ENCODE peak calls at places on chromosomes 13 and 19, in seven cellular contexts. One of them, this sample, is unnamed.

GRCh38 chr19:881385-882071 is 11.5 kb downstream of the MED16 start:
- DNase-seq in kidney epithelial cell: no peak
- DNase-seq in activated CD4-positive, alpha-beta T cell treated with anti-CD3 and anti-CD28 coated beads, Interleukin-2, amount 10 ng/mL, durations not matched to agents 7 days and 5 days: no peak
- DNase-seq in Caco-2: no peak
- DNase-seq in NCI-H774: no peak
- DNase-seq in ascending aorta: no peak
- DNase-seq in effector memory CD8-positive, alpha-beta T cell: no peak
- DNase-seq in this sample: no peak

GRCh38 chr19:43450545-43450997 is 14.8 kb downstream of the LYPD3 start:
- DNase-seq in kidney epithelial cell: no peak
- DNase-seq in activated CD4-positive, alpha-beta T cell treated with anti-CD3 and anti-CD28 coated beads, Interleukin-2, amount 10 ng/mL, durations not matched to agents 7 days and 5 days: no peak
- DNase-seq in Caco-2: no peak
- DNase-seq in NCI-H774: no peak
- DNase-seq in ascending aorta: no peak
- DNase-seq in effector memory CD8-positive, alpha-beta T cell: no peak
- DNase-seq in this sample: no peak

GRCh38 chr19:33396701-33397535 is 23.4 kb downstream of the CEBPG start:
- DNase-seq in kidney epithelial cell: no peak
- DNase-seq in activated CD4-positive, alpha-beta T cell treated with anti-CD3 and anti-CD28 coated beads, Interleukin-2, amount 10 ng/mL, durations not matched to agents 7 days and 5 days: no peak
- DNase-seq in Caco-2: no peak
- DNase-seq in NCI-H774: no peak
- DNase-seq in ascending aorta: no peak
- DNase-seq in effector memory CD8-positive, alpha-beta T cell: no peak
- DNase-seq in this sample: no peak

GRCh38 chr19:39563408-39563807 is 23.4 kb upstream of the EID2 start:
- DNase-seq in kidney epithelial cell: peak
- DNase-seq in activated CD4-positive, alpha-beta T cell treated with anti-CD3 and anti-CD28 coated beads, Interleukin-2, amount 10 ng/mL, durations not matched to agents 7 days and 5 days: no peak
- DNase-seq in Caco-2: no peak
- DNase-seq in NCI-H774: no peak
- DNase-seq in ascending aorta: no peak
- DNase-seq in effector memory CD8-positive, alpha-beta T cell: no peak
- DNase-seq in this sample: no peak

GRCh38 chr19:49301165-49301865 is 23.7 kb downstream of the SLC6A16 start:
- DNase-seq in kidney epithelial cell: peak
- DNase-seq in activated CD4-positive, alpha-beta T cell treated with anti-CD3 and anti-CD28 coated beads, Interleukin-2, amount 10 ng/mL, durations not matched to agents 7 days and 5 days: peak
- DNase-seq in Caco-2: peak
- DNase-seq in NCI-H774: peak
- DNase-seq in ascending aorta: no peak
- DNase-seq in effector memory CD8-positive, alpha-beta T cell: peak
- DNase-seq in this sample: no peak

GRCh38 chr19:495440-496332 is 600 bp upstream of the MADCAM1 start:
- DNase-seq in kidney epithelial cell: no peak
- DNase-seq in activated CD4-positive, alpha-beta T cell treated with anti-CD3 and anti-CD28 coated beads, Interleukin-2, amount 10 ng/mL, durations not matched to agents 7 days and 5 days: peak
- DNase-seq in Caco-2: peak
- DNase-seq in NCI-H774: no peak
- DNase-seq in ascending aorta: no peak
- DNase-seq in effector memory CD8-positive, alpha-beta T cell: peak
- DNase-seq in this sample: no peak

GRCh38 chr19:325937-326565 is 18.5 kb downstream of the MIER2 start:
- DNase-seq in kidney epithelial cell: no peak
- DNase-seq in activated CD4-positive, alpha-beta T cell treated with anti-CD3 and anti-CD28 coated beads, Interleukin-2, amount 10 ng/mL, durations not matched to agents 7 days and 5 days: no peak
- DNase-seq in Caco-2: no peak
- DNase-seq in NCI-H774: no peak
- DNase-seq in ascending aorta: no peak
- DNase-seq in effector memory CD8-positive, alpha-beta T cell: no peak
- DNase-seq in this sample: no peak

GRCh38 chr13:26695891-26696311 is 64.7 kb downstream of the GPR12 start:
- DNase-seq in kidney epithelial cell: no peak
- DNase-seq in activated CD4-positive, alpha-beta T cell treated with anti-CD3 and anti-CD28 coated beads, Interleukin-2, amount 10 ng/mL, durations not matched to agents 7 days and 5 days: no peak
- DNase-seq in Caco-2: no peak
- DNase-seq in NCI-H774: no peak
- DNase-seq in ascending aorta: no peak
- DNase-seq in effector memory CD8-positive, alpha-beta T cell: no peak
- DNase-seq in this sample: no peak

GRCh38 chr19:16588089-16588823 is 16.0 kb upstream of the SLC35E1 start:
- DNase-seq in kidney epithelial cell: no peak
- DNase-seq in activated CD4-positive, alpha-beta T cell treated with anti-CD3 and anti-CD28 coated beads, Interleukin-2, amount 10 ng/mL, durations not matched to agents 7 days and 5 days: peak
- DNase-seq in Caco-2: no peak
- DNase-seq in NCI-H774: no peak
- DNase-seq in ascending aorta: no peak
- DNase-seq in effector memory CD8-positive, alpha-beta T cell: peak
- DNase-seq in this sample: no peak

GRCh38 chr19:31258211-31259052 is 90.8 kb downstream of the TSHZ3 start:
- DNase-seq in kidney epithelial cell: no peak
- DNase-seq in activated CD4-positive, alpha-beta T cell treated with anti-CD3 and anti-CD28 coated beads, Interleukin-2, amount 10 ng/mL, durations not matched to agents 7 days and 5 days: no peak
- DNase-seq in Caco-2: no peak
- DNase-seq in NCI-H774: no peak
- DNase-seq in ascending aorta: no peak
- DNase-seq in effector memory CD8-positive, alpha-beta T cell: no peak
- DNase-seq in this sample: no peak

GRCh38 chr13:90197722-90198121 is 1149.8 kb upstream of the MIR17HG start:
- DNase-seq in kidney epithelial cell: no peak
- DNase-seq in activated CD4-positive, alpha-beta T cell treated with anti-CD3 and anti-CD28 coated beads, Interleukin-2, amount 10 ng/mL, durations not matched to agents 7 days and 5 days: no peak
- DNase-seq in Caco-2: no peak
- DNase-seq in NCI-H774: no peak
- DNase-seq in ascending aorta: no peak
- DNase-seq in effector memory CD8-positive, alpha-beta T cell: no peak
- DNase-seq in this sample: no peak

GRCh38 chr19:17424743-17425365 is 5.0 kb downstream of the MVB12A start:
- DNase-seq in kidney epithelial cell: no peak
- DNase-seq in activated CD4-positive, alpha-beta T cell treated with anti-CD3 and anti-CD28 coated beads, Interleukin-2, amount 10 ng/mL, durations not matched to agents 7 days and 5 days: peak
- DNase-seq in Caco-2: peak
- DNase-seq in NCI-H774: no peak
- DNase-seq in ascending aorta: no peak
- DNase-seq in effector memory CD8-positive, alpha-beta T cell: no peak
- DNase-seq in this sample: no peak

GRCh38 chr13:45950343-45950995 is 98.9 kb upstream of the SIAH3 start:
- DNase-seq in kidney epithelial cell: no peak
- DNase-seq in activated CD4-positive, alpha-beta T cell treated with anti-CD3 and anti-CD28 coated beads, Interleukin-2, amount 10 ng/mL, durations not matched to agents 7 days and 5 days: no peak
- DNase-seq in Caco-2: no peak
- DNase-seq in NCI-H774: no peak
- DNase-seq in ascending aorta: no peak
- DNase-seq in effector memory CD8-positive, alpha-beta T cell: no peak
- DNase-seq in this sample: no peak

GRCh38 chr13:95494082-95494681 is 58.3 kb upstream of the CLDN10 start:
- DNase-seq in kidney epithelial cell: no peak
- DNase-seq in activated CD4-positive, alpha-beta T cell treated with anti-CD3 and anti-CD28 coated beads, Interleukin-2, amount 10 ng/mL, durations not matched to agents 7 days and 5 days: peak
- DNase-seq in Caco-2: peak
- DNase-seq in NCI-H774: peak
- DNase-seq in ascending aorta: no peak
- DNase-seq in effector memory CD8-positive, alpha-beta T cell: peak
- DNase-seq in this sample: no peak

GRCh38 chr19:15292847-15293582 is 39.3 kb downstream of the BRD4 start:
- DNase-seq in kidney epithelial cell: no peak
- DNase-seq in activated CD4-positive, alpha-beta T cell treated with anti-CD3 and anti-CD28 coated beads, Interleukin-2, amount 10 ng/mL, durations not matched to agents 7 days and 5 days: peak
- DNase-seq in Caco-2: no peak
- DNase-seq in NCI-H774: no peak
- DNase-seq in ascending aorta: no peak
- DNase-seq in effector memory CD8-positive, alpha-beta T cell: no peak
- DNase-seq in this sample: no peak

GRCh38 chr13:24353736-24354135 is 44.4 kb downstream of the C1QTNF9 start:
- DNase-seq in kidney epithelial cell: no peak
- DNase-seq in activated CD4-positive, alpha-beta T cell treated with anti-CD3 and anti-CD28 coated beads, Interleukin-2, amount 10 ng/mL, durations not matched to agents 7 days and 5 days: no peak
- DNase-seq in Caco-2: no peak
- DNase-seq in NCI-H774: no peak
- DNase-seq in ascending aorta: no peak
- DNase-seq in effector memory CD8-positive, alpha-beta T cell: no peak
- DNase-seq in this sample: no peak

This sample was measured in non-pigmented ciliary epithelial cell.